ENCODE peak calls at places on chromosomes 4 and X, in four cellular contexts. One of them, this sample, is unnamed.

GRCh38 chr4:138843611-138844010 is 172.0 kb upstream of the NOCT start:
- DNase-seq in WTC11: no peak
- DNase-seq in HepG2: no peak
- DNase-seq in K562: no peak
- DNase-seq in this sample: no peak

GRCh38 chrX:41705680-41706374 is 17.1 kb downstream of the GPR34 start:
- DNase-seq in WTC11: no peak
- DNase-seq in HepG2: no peak
- DNase-seq in K562: no peak
- DNase-seq in this sample: peak; percentile 62

GRCh38 chr4:56468097-56468422 is 643 bp downstream of the SRP72 start:
- DNase-seq in WTC11: peak; percentile 15
- DNase-seq in HepG2: peak; percentile 58
- DNase-seq in K562: peak; percentile 44
- DNase-seq in this sample: peak; percentile 13

GRCh38 chr4:55365347-55365728 is 19.3 kb downstream of the SRD5A3 start:
- DNase-seq in WTC11: no peak
- DNase-seq in HepG2: no peak
- DNase-seq in K562: no peak
- DNase-seq in this sample: no peak

GRCh38 chr4:140326395-140326993 is 47.0 kb upstream of the SCOC start:
- DNase-seq in WTC11: no peak
- DNase-seq in HepG2: peak; percentile 15
- DNase-seq in K562: peak; percentile 47
- DNase-seq in this sample: no peak

GRCh38 chr4:72606751-72607150 is 37.7 kb upstream of the ADAMTS3 start:
- DNase-seq in WTC11: no peak
- DNase-seq in HepG2: no peak
- DNase-seq in K562: no peak
- DNase-seq in this sample: no peak

GRCh38 chrX:16185725-16186136 is 18.4 kb downstream of the MAGEB17 start:
- DNase-seq in WTC11: no peak
- DNase-seq in HepG2: no peak
- DNase-seq in K562: peak; percentile 11
- DNase-seq in this sample: peak; percentile 27

GRCh38 chr4:183383606-183384005 is 60.8 kb upstream of the CDKN2AIP start:
- DNase-seq in WTC11: no peak
- DNase-seq in HepG2: no peak
- DNase-seq in K562: no peak
- DNase-seq in this sample: no peak

GRCh38 chr4:52657630-52658501 is 1.2 kb downstream of the USP46 start:
- DNase-seq in WTC11: peak; percentile 58
- DNase-seq in HepG2: no peak
- DNase-seq in K562: no peak
- DNase-seq in this sample: no peak

GRCh38 chr4:17662694-17663093 is 48.3 kb downstream of the MED28 start:
- DNase-seq in WTC11: no peak
- DNase-seq in HepG2: no peak
- DNase-seq in K562: no peak
- DNase-seq in this sample: no peak

GRCh38 chrX:109600114-109600710 is 24.8 kb downstream of the KCNE5 start:
- DNase-seq in WTC11: peak; percentile 15
- DNase-seq in HepG2: no peak
- DNase-seq in K562: no peak
- DNase-seq in this sample: no peak

GRCh38 chrX:56761167-56761566 is 32.1 kb downstream of the NBDY start:
- DNase-seq in WTC11: no peak
- DNase-seq in HepG2: no peak
- DNase-seq in K562: no peak
- DNase-seq in this sample: no peak

GRCh38 chr4:54971474-54971950 is 153.9 kb downstream of the KDR start:
- DNase-seq in WTC11: no peak
- DNase-seq in HepG2: peak; percentile 18
- DNase-seq in K562: peak; percentile 37
- DNase-seq in this sample: no peak

GRCh38 chr4:57318694-57319093 is 208.5 kb upstream of the IGFBP7 start:
- DNase-seq in WTC11: no peak
- DNase-seq in HepG2: no peak
- DNase-seq in K562: no peak
- DNase-seq in this sample: no peak

GRCh38 chrX:53379008-53379710 is 43.3 kb downstream of the SMC1A start:
- DNase-seq in WTC11: no peak
- DNase-seq in HepG2: no peak
- DNase-seq in K562: no peak
- DNase-seq in this sample: no peak

GRCh38 chr4:127642169-127642568 is 9.4 kb downstream of the INTU start:
- DNase-seq in WTC11: no peak
- DNase-seq in HepG2: no peak
- DNase-seq in K562: no peak
- DNase-seq in this sample: no peak

GRCh38 chr4:113840850-113841249 is 79.3 kb upstream of the CAMK2D start:
- DNase-seq in WTC11: no peak
- DNase-seq in HepG2: no peak
- DNase-seq in K562: no peak
- DNase-seq in this sample: no peak

GRCh38 chr4:7425591-7426468 is 8.9 kb downstream of the PSAPL1 start:
- DNase-seq in WTC11: peak; percentile 6
- DNase-seq in HepG2: no peak
- DNase-seq in K562: no peak
- DNase-seq in this sample: no peak

GRCh38 chr4:144703494-144703893 is 57.5 kb downstream of the HHIP start:
- DNase-seq in WTC11: no peak
- DNase-seq in HepG2: no peak
- DNase-seq in K562: no peak
- DNase-seq in this sample: no peak

GRCh38 chr4:99723555-99724450 is 66.2 kb upstream of the C4orf54 start:
- DNase-seq in WTC11: no peak
- DNase-seq in HepG2: peak; percentile 58
- DNase-seq in K562: peak; percentile 26
- DNase-seq in this sample: no peak

GRCh38 chr4:48902266-48902665 is 4.3 kb downstream of the OCIAD2 start:
- DNase-seq in WTC11: no peak
- DNase-seq in HepG2: no peak
- DNase-seq in K562: no peak
- DNase-seq in this sample: no peak

GRCh38 chr4:128516568-128516967 is 229.0 kb upstream of the PGRMC2 start:
- DNase-seq in WTC11: no peak
- DNase-seq in HepG2: no peak
- DNase-seq in K562: no peak
- DNase-seq in this sample: peak; percentile 39

GRCh38 chr4:153758136-153758535 is 1.7 kb downstream of the RNF175 start:
- DNase-seq in WTC11: no peak
- DNase-seq in HepG2: no peak
- DNase-seq in K562: no peak
- DNase-seq in this sample: no peak

GRCh38 chrX:136076942-136077341 is 70.4 kb upstream of the FHL1 start:
- DNase-seq in WTC11: no peak
- DNase-seq in HepG2: no peak
- DNase-seq in K562: no peak
- DNase-seq in this sample: no peak
- TF ChIP-seq CREM in WTC11: no peak
- TF ChIP-seq CREM in HepG2: no peak
- TF ChIP-seq CREM in K562: no peak
- TF ChIP-seq CREM in this sample: no peak

DNA sequence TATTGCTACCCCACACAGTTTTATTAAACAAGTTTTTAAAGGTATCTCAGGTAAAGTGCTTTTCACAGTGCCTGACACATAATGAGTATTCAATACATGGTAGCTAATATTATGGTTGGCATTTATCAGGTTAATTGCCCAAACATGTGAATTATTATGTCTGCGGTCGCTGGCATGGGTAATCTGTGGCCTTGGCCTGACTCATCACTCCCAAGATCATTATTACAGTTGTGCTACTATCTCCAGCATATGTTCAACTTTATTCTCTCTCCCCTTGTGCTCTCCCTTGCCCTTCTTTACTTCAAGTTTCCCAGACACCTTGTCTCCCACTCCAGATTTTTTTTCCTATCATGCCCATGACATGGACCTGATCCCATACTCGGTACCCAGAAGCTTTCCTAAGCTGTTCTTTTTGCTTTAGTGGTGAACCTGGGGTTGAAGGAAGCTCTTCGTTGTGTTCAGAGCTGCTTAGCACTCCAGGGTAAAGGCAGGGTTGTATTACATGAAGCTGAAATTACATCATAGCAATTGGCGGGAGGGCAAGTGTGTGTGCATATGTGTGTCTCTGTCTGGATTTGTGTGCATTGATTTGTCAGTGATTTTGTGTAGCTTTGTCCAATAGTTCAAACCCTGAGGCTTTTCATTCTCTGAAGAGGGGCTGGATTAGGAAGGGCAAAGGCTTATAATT is 176.5 kb upstream of the NRK start:
- DNase-seq in WTC11: no peak
- DNase-seq in HepG2: no peak
- DNase-seq in K562: no peak
- DNase-seq in this sample: no peak
- TF ChIP-seq CREM in WTC11: no peak
- TF ChIP-seq CREM in HepG2: no peak
- TF ChIP-seq CREM in K562: no peak
- TF ChIP-seq CREM in this sample: no peak

DNA sequence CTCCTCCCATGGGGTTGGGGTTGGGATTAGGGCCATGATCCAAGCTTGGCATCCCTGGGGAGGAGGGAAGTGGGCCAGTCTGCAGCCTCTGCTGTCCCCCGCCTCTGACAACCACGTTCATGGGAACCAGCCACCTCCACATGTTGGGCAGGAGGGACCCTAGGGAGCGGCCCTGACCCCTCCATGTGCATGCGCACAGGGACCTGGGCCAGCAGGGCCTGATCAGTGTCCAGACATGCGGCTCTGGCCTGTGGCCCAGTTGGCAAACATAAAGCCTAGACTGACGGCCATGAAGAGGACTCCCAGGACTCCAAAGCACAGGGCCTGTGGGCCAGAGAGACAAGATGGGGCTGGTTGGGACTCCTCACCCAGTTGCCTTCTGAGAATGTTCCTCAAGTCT is 11.3 kb downstream of the SLC38A5 start:
- DNase-seq in WTC11: no peak
- DNase-seq in HepG2: no peak
- DNase-seq in K562: no peak
- DNase-seq in this sample: no peak
- TF ChIP-seq CREM in WTC11: no peak
- TF ChIP-seq CREM in HepG2: no peak
- TF ChIP-seq CREM in K562: no peak
- TF ChIP-seq CREM in this sample: no peak

DNA sequence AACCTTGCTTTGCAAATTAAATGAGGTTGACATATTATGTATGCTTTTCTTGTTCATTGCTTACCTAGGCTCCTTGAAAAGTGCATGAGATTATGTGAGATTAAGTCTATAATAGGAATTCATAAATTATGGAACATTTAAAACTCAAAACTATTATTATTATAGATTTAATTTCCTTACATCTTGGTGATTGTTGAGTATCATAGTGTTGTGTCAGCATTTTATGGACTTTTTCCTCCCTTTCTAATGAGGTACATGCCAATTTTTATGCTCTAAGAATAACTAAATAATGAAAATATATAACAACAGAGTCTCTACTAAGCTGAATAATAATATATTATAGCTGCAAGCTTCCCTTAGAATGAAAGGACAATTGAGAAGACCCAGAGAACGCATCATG is 848.8 kb upstream of the AADAT start:
- DNase-seq in WTC11: no peak
- DNase-seq in HepG2: no peak
- DNase-seq in K562: no peak
- DNase-seq in this sample: no peak
- TF ChIP-seq CREM in WTC11: no peak
- TF ChIP-seq CREM in HepG2: no peak
- TF ChIP-seq CREM in K562: no peak
- TF ChIP-seq CREM in this sample: no peak